ENCODE peak calls at places on chromosomes 5 and 9, in six cellular contexts. Q is endodermal cell; D is transverse colon; X is Peyer's patch; F is B cell; U is CD8-positive, alpha-beta T cell. T is an unnamed sample.

GRCh38 chr5:129973716-129974426 is 69.6 kb downstream of the CHSY3 start:
- DNase-seq in Q (no peak), D (no peak), X (no peak), F (no peak), U (no peak), T (no peak)

GRCh38 chr5:59793000-59793399 is 100.5 kb downstream of the PDE4D start:
- DNase-seq in Q (no peak), D (peak; percentile 43), X (no peak), F (no peak), U (no peak), T (no peak)

GRCh38 chr5:475704-476101 is 32.7 kb downstream of the EXOC3 start:
- DNase-seq in Q (no peak), D (no peak), X (no peak), F (no peak), U (no peak), T (no peak)

GRCh38 chr5:6652025-6652424 is 18.8 kb downstream of the SRD5A1 start:
- DNase-seq in Q (no peak), D (peak; percentile 18), X (no peak), F (peak; percentile 61), U (no peak), T (peak; percentile 52)

GRCh38 chr5:141366016-141366896 is 2.3 kb downstream of the PCDHGA5 start:
- DNase-seq in Q (no peak), D (no peak), X (no peak), F (no peak), U (no peak), T (no peak)

GRCh38 chr9:107732781-107733529 is 243.4 kb upstream of the KLF4 start:
- DNase-seq in Q (no peak), D (no peak), X (no peak), F (no peak), U (no peak), T (no peak)

GRCh38 chr9:106927916-106928315 is 65.0 kb downstream of the ZNF462 start:
- DNase-seq in Q (no peak), D (no peak), X (no peak), F (no peak), U (no peak), T (no peak)

GRCh38 chr5:119411935-119412623 is 40.2 kb upstream of the HSD17B4 start:
- DNase-seq in Q (peak; percentile 84), D (peak; percentile 63), X (peak; percentile 56), F (peak; percentile 71), U (peak; percentile 60), T (peak; percentile 45)

GRCh38 chr5:10460252-10460906 is 18.7 kb downstream of the ROPN1L start:
- DNase-seq in Q (no peak), D (peak; percentile 49), X (peak; percentile 56), F (no peak), U (no peak), T (no peak)

GRCh38 chr5:607541-608285 is 4.4 kb upstream of the CEP72 start:
- DNase-seq in Q (no peak), D (peak; percentile 31), X (peak; percentile 48), F (peak; percentile 71), U (no peak), T (peak; percentile 68)

GRCh38 chr5:87803352-87803751 is 390.6 kb upstream of the CCNH start:
- DNase-seq in Q (no peak), D (no peak), X (no peak), F (no peak), U (no peak), T (no peak)

GRCh38 chr9:35891649-35892048 is 14.4 kb upstream of the HRCT1 start:
- DNase-seq in Q (no peak), D (no peak), X (no peak), F (no peak), U (no peak), T (no peak)

GRCh38 chr5:107604990-107605389 is 65.7 kb downstream of the EFNA5 start:
- DNase-seq in Q (no peak), D (no peak), X (no peak), F (no peak), U (no peak), T (no peak)

GRCh38 chr9:80605793-80606192 is 1034.0 kb downstream of the TLE4 start:
- DNase-seq in Q (no peak), D (no peak), X (no peak), F (no peak), U (no peak), T (no peak)

GRCh38 chr9:131382850-131383729 is 10.8 kb upstream of the PRRC2B start:
- DNase-seq in Q (peak; percentile 81), D (no peak), X (no peak), F (no peak), U (no peak), T (no peak)

GRCh38 chr9:16293610-16294009 is 576.9 kb downstream of the BNC2 start:
- DNase-seq in Q (no peak), D (no peak), X (no peak), F (no peak), U (no peak), T (no peak)

GRCh38 chr5:178436326-178436940 is 153.8 kb downstream of the COL23A1 start:
- DNase-seq in Q (peak; percentile 20), D (no peak), X (no peak), F (no peak), U (no peak), T (no peak)

GRCh38 chr5:150189728-150190502 is at the start of gene SLC6A7:
- DNase-seq in Q (no peak), D (no peak), X (peak; percentile 64), F (no peak), U (no peak), T (no peak)

GRCh38 chr5:146221234-146221633 is 17.8 kb downstream of the RBM27 start:
- DNase-seq in Q (no peak), D (no peak), X (no peak), F (no peak), U (no peak), T (no peak)

GRCh38 chr9:17863213-17863883 is 284.5 kb downstream of the SH3GL2 start:
- DNase-seq in Q (no peak), D (no peak), X (no peak), F (no peak), U (no peak), T (peak; percentile 18)

GRCh38 chr5:117680421-117680820 is 1105.8 kb upstream of the SEMA6A start:
- DNase-seq in Q (no peak), D (no peak), X (no peak), F (no peak), U (no peak), T (no peak)

GRCh38 chr5:98602534-98603112 is 170.8 kb upstream of the RGMB start:
- DNase-seq in Q (no peak), D (no peak), X (no peak), F (no peak), U (no peak), T (no peak)

GRCh38 chr5:40355842-40356241 is 323.9 kb upstream of the PTGER4 start:
- DNase-seq in Q (no peak), D (no peak), X (no peak), F (no peak), U (no peak), T (no peak)

GRCh38 chr5:149632311-149633251 is 51.3 kb downstream of the ARHGEF37 start:
- DNase-seq in Q (peak; percentile 76), D (peak; percentile 62), X (no peak), F (no peak), U (no peak), T (no peak)

GRCh38 chr5:118545050-118545449 is 443.3 kb downstream of the DTWD2 start:
- DNase-seq in Q (no peak), D (no peak), X (no peak), F (no peak), U (no peak), T (no peak)

GRCh38 chr9:12716823-12717222 is 23.6 kb downstream of the TYRP1 start:
- DNase-seq in Q (no peak), D (no peak), X (no peak), F (no peak), U (no peak), T (no peak)

GRCh38 chr9:12720551-12720950 is 27.4 kb downstream of the TYRP1 start:
- DNase-seq in Q (no peak), D (no peak), X (no peak), F (no peak), U (no peak), T (no peak)

GRCh38 chr9:12718482-12719026 is 25.4 kb downstream of the TYRP1 start:
- DNase-seq in Q (peak; percentile 85), D (no peak), X (peak; percentile 29), F (no peak), U (no peak), T (no peak)

GRCh38 chr9:12717907-12718306 is 24.7 kb downstream of the TYRP1 start:
- DNase-seq in Q (no peak), D (no peak), X (no peak), F (no peak), U (no peak), T (no peak)

GRCh38 chr9:12719431-12719830 is 26.2 kb downstream of the TYRP1 start:
- DNase-seq in Q (no peak), D (no peak), X (no peak), F (no peak), U (no peak), T (no peak)
- TF ChIP-seq CTCF in Q (peak; percentile 78), D (peak; percentile 57), X (peak; percentile 62), F (no peak), U (no peak), T (peak; percentile 30)

DNA sequence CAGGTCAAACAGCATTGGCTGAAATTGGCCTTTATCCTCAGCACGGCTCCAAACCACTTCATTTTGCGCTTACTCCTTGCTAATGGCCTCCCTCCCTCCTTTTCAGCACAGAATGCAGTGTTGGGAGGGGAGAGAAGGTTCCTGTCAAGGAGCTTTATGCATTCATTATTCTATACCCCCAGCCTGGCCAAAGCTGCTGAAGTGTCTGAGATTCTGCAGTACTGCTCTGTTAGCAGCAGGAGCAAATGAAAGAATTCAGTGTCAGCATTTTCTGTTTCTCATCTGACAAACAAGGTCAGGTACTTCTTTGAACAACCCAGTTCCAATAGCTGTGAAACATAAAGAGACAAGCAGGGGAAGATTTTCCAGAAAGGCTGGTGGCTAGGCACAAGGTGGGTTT is 109.5 kb upstream of the APC start:
- DNase-seq in Q (peak; percentile 71), D (no peak), X (no peak), F (no peak), U (no peak), T (no peak)
- TF ChIP-seq CTCF in Q (no peak), D (no peak), X (peak; percentile 24), F (no peak), U (no peak), T (no peak)

DNA sequence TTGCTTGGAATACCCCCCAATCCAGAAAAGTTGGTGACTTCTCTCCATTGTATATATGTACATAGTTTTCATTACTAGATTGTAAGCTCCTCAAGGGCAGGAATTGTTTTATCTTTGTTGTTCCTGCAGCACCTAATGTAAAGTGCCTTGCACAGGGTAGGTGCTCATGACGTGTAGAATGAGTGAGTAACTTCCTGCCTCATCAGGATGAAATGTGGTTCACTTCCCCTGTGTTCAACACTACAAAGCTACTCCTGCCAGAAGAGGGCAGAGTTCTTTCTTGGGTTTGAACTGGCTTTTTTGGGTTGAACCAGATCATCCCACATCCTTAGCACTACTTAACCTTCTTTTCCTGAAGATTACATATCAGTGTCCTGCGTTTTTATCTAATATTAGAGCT is 23.9 kb downstream of the GTF3C4 start:
- DNase-seq in Q (peak; percentile 64), D (no peak), X (no peak), F (no peak), U (peak; percentile 7), T (no peak)
- TF ChIP-seq CTCF in Q (peak; percentile 75), D (peak; percentile 26), X (no peak), F (no peak), U (no peak), T (peak; percentile 25)

DNA sequence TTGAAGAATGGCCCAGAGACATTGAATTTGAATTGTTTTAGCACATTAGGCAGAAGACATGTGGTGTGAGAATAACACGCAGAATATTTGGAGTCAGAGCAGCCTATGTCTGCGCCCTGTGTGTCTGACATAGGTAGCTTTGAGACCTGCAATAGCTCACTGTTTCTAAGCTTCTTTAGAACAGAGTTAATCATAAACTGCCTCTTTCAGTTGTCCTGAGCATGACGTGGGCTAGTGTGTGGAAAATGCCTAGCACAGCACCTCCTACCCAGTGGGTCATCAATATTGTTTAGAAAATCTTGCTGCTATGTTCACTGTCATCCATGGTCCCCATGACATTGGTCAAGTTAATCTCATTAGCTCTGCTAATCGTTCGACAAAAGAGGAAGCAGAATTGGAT is 357.5 kb upstream of the SGCD start:
- DNase-seq in Q (no peak), D (no peak), X (no peak), F (no peak), U (no peak), T (no peak)
- TF ChIP-seq CTCF in Q (no peak), D (no peak), X (no peak), F (no peak), U (no peak), T (no peak)

T was measured in GM10248.